ENCODE peak calls at places on chromosomes 11 and 22, in five cellular contexts. F, Y, Q, D and T are unnamed samples.

GRCh38 chr11:111422494-111423249 is 43.6 kb upstream of the POU2AF1 start:
- DNase-seq in F (peak; percentile 82), Y (peak; percentile 6), Q (peak; percentile 56), D (peak; percentile 51), T (peak; percentile 26)

GRCh38 chr11:47236482-47236881 is 12.1 kb downstream of the ACP2 start:
- DNase-seq in F (no peak), Y (no peak), Q (no peak), D (no peak), T (peak; percentile 68)

GRCh38 chr11:36583667-36584066 is 10.6 kb upstream of the IFTAP start:
- DNase-seq in F (no peak), Y (no peak), Q (no peak), D (no peak), T (no peak)

GRCh38 chr11:119077839-119078238 is 6.8 kb upstream of the HMBS start:
- DNase-seq in F (no peak), Y (no peak), Q (no peak), D (no peak), T (no peak)

GRCh38 chr11:72100462-72100861 is 2.6 kb downstream of the LAMTOR1 start:
- DNase-seq in F (no peak), Y (no peak), Q (no peak), D (peak; percentile 59), T (no peak)

GRCh38 chr22:21455334-21456089 is 11.7 kb upstream of the TMEM191C start:
- DNase-seq in F (no peak), Y (no peak), Q (no peak), D (no peak), T (no peak)

GRCh38 chr11:68370211-68371111 is 58.1 kb downstream of the LRP5 start:
- DNase-seq in F (no peak), Y (no peak), Q (no peak), D (no peak), T (no peak)

GRCh38 chr11:29005401-29005980 is 897.3 kb downstream of the METTL15 start:
- DNase-seq in F (peak; percentile 2), Y (no peak), Q (no peak), D (no peak), T (no peak)

GRCh38 chr11:126148317-126148716 is 63.1 kb downstream of the RPUSD4 start:
- DNase-seq in F (no peak), Y (no peak), Q (no peak), D (no peak), T (no peak)

GRCh38 chr11:94732617-94733292 is 35.4 kb upstream of the AMOTL1 start:
- DNase-seq in F (no peak), Y (no peak), Q (no peak), D (no peak), T (peak; percentile 87)

GRCh38 chr22:37133304-37134018 is 16.3 kb downstream of the IL2RB start:
- DNase-seq in F (peak; percentile 18), Y (no peak), Q (no peak), D (peak; percentile 29), T (no peak)

GRCh38 chr11:69295995-69296889 is 2.3 kb downstream of the MYEOV start:
- DNase-seq in F (peak; percentile 80), Y (no peak), Q (no peak), D (no peak), T (peak; percentile 74)

GRCh38 chr22:49298834-49299750 is 528.6 kb downstream of the BRD1 start:
- DNase-seq in F (no peak), Y (no peak), Q (no peak), D (no peak), T (no peak)

GRCh38 chr11:125572916-125573315 is 3.6 kb downstream of the EI24 start:
- DNase-seq in F (no peak), Y (no peak), Q (no peak), D (no peak), T (no peak)

GRCh38 chr11:69403556-69404215 is 77.8 kb upstream of the LINC01488 start:
- DNase-seq in F (no peak), Y (peak; percentile 25), Q (no peak), D (no peak), T (peak; percentile 82)

GRCh38 chr11:57481315-57481714 is 21.0 kb downstream of the RTN4RL2 start:
- DNase-seq in F (no peak), Y (no peak), Q (no peak), D (no peak), T (no peak)

GRCh38 chr11:57479925-57480324 is 19.6 kb downstream of the RTN4RL2 start:
- DNase-seq in F (no peak), Y (peak; percentile 76), Q (no peak), D (peak; percentile 36), T (no peak)

GRCh38 chr11:57478971-57479663 is 18.8 kb downstream of the RTN4RL2 start:
- DNase-seq in F (no peak), Y (no peak), Q (no peak), D (no peak), T (no peak)

GRCh38 chr11:57481915-57482781 is 21.8 kb downstream of the RTN4RL2 start:
- DNase-seq in F (no peak), Y (no peak), Q (no peak), D (no peak), T (no peak)

DNA sequence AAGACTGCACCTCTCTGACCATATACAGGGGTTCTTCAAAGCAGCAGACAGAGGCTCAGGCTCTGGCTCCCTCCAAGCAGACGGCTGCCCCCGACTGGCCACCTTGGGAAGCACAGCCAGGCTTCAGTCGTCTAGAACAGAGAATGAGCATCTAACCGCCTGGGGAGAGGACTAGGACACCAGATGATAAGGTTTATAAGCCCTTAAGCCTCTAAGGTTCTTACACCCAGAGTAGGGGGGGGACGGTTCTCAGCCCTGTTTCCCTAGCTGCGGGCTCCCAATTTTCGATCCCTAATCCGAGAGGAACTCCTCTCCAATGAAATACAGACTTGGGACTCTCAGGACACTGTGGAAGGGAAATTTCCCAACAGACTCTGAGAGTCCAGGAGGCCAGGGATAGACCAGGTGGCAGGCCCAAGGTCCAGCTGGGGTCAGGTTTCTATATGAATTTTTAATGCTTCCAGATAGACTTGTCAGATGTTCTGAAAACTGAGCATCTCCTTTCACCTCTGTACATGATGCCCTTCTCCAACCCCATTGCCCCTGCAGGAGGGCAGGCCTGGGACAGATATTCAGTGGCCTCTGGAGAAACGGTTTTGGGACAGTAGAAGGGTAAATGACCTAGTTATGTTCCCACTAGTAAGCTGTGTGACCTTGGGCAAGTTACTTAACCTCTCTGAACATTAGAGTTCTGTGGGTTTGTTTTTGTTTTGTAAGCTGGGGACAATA is 20.2 kb downstream of the RTN4RL2 start:
- DNase-seq in F (peak; percentile 61), Y (peak; percentile 91), Q (no peak), D (peak; percentile 77), T (peak; percentile 25)
- TF ChIP-seq MAFK in F (no peak), Y (no peak), Q (no peak), D (no peak), T (no peak)

DNA sequence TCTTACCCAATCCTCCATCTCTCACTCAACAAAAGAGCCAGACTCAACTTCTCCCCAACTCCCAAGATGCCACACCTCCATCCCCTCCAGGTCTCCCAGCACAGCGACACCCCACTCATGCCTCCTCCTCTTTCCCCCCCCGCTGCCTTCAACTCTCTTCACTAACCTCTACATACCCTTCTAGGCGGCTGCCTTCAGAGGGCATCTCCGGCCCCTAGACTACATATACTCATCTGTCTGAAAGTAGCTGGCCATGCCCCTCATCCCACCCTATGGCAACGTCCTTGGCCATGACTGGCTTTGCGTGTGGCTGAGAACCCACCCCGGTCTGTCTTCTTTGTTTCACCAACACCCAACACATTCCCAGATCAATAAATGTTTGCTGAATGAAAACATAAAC is 81.7 kb upstream of the TMEM45B start:
- DNase-seq in F (no peak), Y (no peak), Q (no peak), D (no peak), T (no peak)
- TF ChIP-seq MAFK in F (no peak), Y (no peak), Q (no peak), D (no peak), T (no peak)

GRCh38 chr11:12841946-12842630 is 167.0 kb upstream of the RASSF10 start:
- DNase-seq in F (no peak), Y (no peak), Q (no peak), D (peak; percentile 32), T (peak; percentile 84)
- TF ChIP-seq MAFK in F (no peak), Y (no peak), Q (no peak), D (no peak), T (no peak)

GRCh38 chr11:93051181-93051580 is 81.7 kb downstream of the MTNR1B start:
- DNase-seq in F (no peak), Y (no peak), Q (no peak), D (no peak), T (peak; percentile 88)

GRCh38 chr11:93054279-93054678 is 84.8 kb downstream of the MTNR1B start:
- DNase-seq in F (no peak), Y (no peak), Q (no peak), D (no peak), T (peak; percentile 40)

GRCh38 chr11:93053864-93054263 is 84.4 kb downstream of the MTNR1B start:
- DNase-seq in F (no peak), Y (no peak), Q (no peak), D (no peak), T (no peak)

GRCh38 chr11:93059074-93059957 is 89.9 kb downstream of the MTNR1B start:
- DNase-seq in F (no peak), Y (no peak), Q (no peak), D (no peak), T (peak; percentile 90)

GRCh38 chr11:93054881-93055280 is 85.4 kb downstream of the MTNR1B start:
- DNase-seq in F (peak; percentile 18), Y (peak; percentile 64), Q (no peak), D (no peak), T (peak; percentile 99)
- TF ChIP-seq MAFK in F (no peak), Y (peak; percentile 81), Q (no peak), D (peak; percentile 57), T (peak; percentile 66)

DNA sequence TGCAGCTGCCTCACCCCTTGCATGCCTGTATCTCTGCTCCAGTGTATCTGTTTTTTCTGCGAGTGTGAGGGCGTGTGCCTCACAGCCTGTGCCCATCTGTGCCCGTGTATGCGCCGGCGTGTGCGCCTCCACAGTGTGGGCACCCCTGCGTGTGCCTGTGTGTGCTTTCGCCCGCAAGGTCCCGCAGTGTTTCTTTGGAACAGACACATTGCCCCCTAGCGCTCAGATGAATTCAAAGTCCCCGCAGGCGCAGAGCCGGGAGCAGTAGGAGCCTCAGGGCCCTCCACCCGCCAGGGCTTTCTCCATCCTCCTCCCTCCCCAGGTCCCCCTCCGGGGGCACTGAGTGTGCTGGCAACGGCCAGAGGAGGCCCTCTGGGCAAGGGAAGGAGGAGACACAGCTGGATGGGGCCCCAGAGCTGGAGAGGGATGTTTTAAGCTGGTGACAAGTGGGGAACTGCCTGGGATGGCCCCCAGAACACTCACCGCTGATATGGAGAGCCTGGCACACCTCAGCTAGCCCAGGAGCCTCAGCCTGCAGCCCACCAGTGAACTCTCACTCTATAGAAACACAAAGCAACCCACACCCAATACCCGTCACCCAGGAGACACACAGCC is 3.2 kb upstream of the MN1 start:
- DNase-seq in F (peak; percentile 44), Y (peak; percentile 57), Q (no peak), D (peak; percentile 47), T (peak; percentile 64)
- TF ChIP-seq MAFK in F (no peak), Y (no peak), Q (no peak), D (no peak), T (no peak)

DNA sequence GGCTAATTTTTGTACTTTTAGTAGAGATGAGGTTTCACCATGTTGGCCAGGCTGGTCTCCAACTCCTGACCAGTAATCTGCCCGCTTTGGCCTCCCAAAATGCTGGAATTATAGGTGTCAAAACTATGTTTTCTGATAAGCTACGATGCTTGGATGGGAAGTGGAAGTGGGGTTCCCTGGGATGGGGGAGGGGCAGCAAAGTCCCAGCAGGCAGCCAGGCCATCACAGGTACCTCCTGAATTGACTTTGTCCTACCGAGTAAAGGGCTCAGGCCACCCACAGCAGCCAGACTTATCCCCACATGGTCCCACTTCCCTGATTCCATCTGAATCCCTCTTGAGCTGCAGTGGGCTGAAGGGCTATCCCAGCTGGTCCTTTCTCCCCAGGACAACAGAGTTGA is 6.9 kb downstream of the FTH1 start:
- DNase-seq in F (no peak), Y (no peak), Q (no peak), D (no peak), T (no peak)
- TF ChIP-seq MAFK in F (no peak), Y (no peak), Q (no peak), D (no peak), T (no peak)

GRCh38 chr11:35115688-35116030 is 23.3 kb upstream of the CD44 start:
- DNase-seq in F (no peak), Y (no peak), Q (no peak), D (no peak), T (no peak)
- TF ChIP-seq MAFK in F (no peak), Y (no peak), Q (no peak), D (no peak), T (no peak)